ENCODE peak calls at places on chromosomes 3 and 15, in five cellular contexts. L is 8988T, P is GOT3, I is T47D, O is amniotic stem cell. A is an unnamed sample.

GRCh38 chr15:63186065-63186464 is 3.3 kb upstream of the RAB8B start:
- DNase-seq in O (peak), I (no peak), P (no peak), L (no peak), A (peak)

GRCh38 chr15:70875001-70875782 is 17.0 kb downstream of the THAP10 start:
- DNase-seq in I (no peak), P (no peak), O (no peak), L (no peak), A (peak)

GRCh38 chr3:185341616-185342457 is 21.1 kb upstream of the MAP3K13 start:
- DNase-seq in P (no peak), L (no peak), I (no peak), O (no peak), A (no peak)

GRCh38 chr15:44159492-44159891 is 35.6 kb downstream of the FRMD5 start:
- DNase-seq in O (no peak), P (no peak), L (no peak), I (no peak), A (no peak)

GRCh38 chr3:159764211-159765024 is 224.2 kb upstream of the IL12A start:
- DNase-seq in O (peak), P (peak), L (peak), I (peak), A (peak)

GRCh38 chr3:4888913-4889846 is 90.1 kb upstream of the BHLHE40 start:
- DNase-seq in P (no peak), O (no peak), I (no peak), L (no peak), A (no peak)

GRCh38 chr15:92667291-92667904 is 11.8 kb upstream of the FAM174B start:
- DNase-seq in L (no peak), O (no peak), P (no peak), I (no peak), A (no peak)

GRCh38 chr3:20080956-20081554 is 40.8 kb downstream of the KAT2B start:
- DNase-seq in O (no peak), I (no peak), P (no peak), L (no peak), A (peak)

GRCh38 chr3:17179381-17180205 is 294.8 kb downstream of the PLCL2 start:
- DNase-seq in I (no peak), O (no peak), P (no peak), L (no peak), A (no peak)

GRCh38 chr3:127420825-127421224 is 133.0 kb upstream of the PRR20G start:
- DNase-seq in P (no peak), O (no peak), I (no peak), L (no peak), A (no peak)

GRCh38 chr3:140234256-140234655 is 299.3 kb downstream of the CLSTN2 start:
- DNase-seq in L (no peak), I (no peak), O (no peak), P (no peak), A (no peak)

GRCh38 chr15:83753872-83754493 is 100.1 kb downstream of the ADAMTSL3 start:
- DNase-seq in O (no peak), P (no peak), I (peak), L (no peak), A (no peak)

GRCh38 chr3:15858547-15859506 is 61.0 kb upstream of the ANKRD28 start:
- DNase-seq in L (peak), P (no peak), O (no peak), I (peak), A (peak)

GRCh38 chr3:10379961-10380360 is 59.0 kb upstream of the SEC13 start:
- DNase-seq in P (no peak), L (no peak), I (no peak), O (no peak), A (no peak)

GRCh38 chr15:73927003-73927475 is 777 bp downstream of the LOXL1 start:
- DNase-seq in I (peak), O (no peak), L (no peak), P (no peak), A (peak)

GRCh38 chr3:15452156-15452555 is 24.8 kb downstream of the EAF1 start:
- DNase-seq in P (no peak), O (no peak), I (no peak), L (no peak), A (no peak)

GRCh38 chr3:192121921-192122320 is 605.4 kb downstream of the FGF12 start:
- DNase-seq in O (no peak), L (no peak), P (no peak), I (no peak), A (no peak)

GRCh38 chr3:50287262-50287661 is 5.0 kb downstream of the IFRD2 start:
- DNase-seq in O (no peak), P (no peak), I (no peak), L (no peak), A (no peak)

GRCh38 chr15:90142216-90143175 is 40.2 kb upstream of the IDH2 start:
- DNase-seq in O (no peak), I (no peak), P (no peak), L (no peak), A (no peak)

GRCh38 chr3:134991472-134992010 is 196.5 kb downstream of the EPHB1 start:
- DNase-seq in I (no peak), O (no peak), L (no peak), P (no peak), A (no peak)

GRCh38 chr3:114454592-114455251 is 160.9 kb downstream of the TIGIT start:
- DNase-seq in I (no peak), P (no peak), O (no peak), L (no peak), A (no peak)

GRCh38 chr15:40054746-40055575 is 16.0 kb upstream of the SRP14 start:
- DNase-seq in L (no peak), I (no peak), P (no peak), O (no peak), A (no peak)

GRCh38 chr3:50089603-50089945 is 855 bp downstream of the RBM5 start:
- DNase-seq in I (peak), P (no peak), O (no peak), L (no peak), A (peak)

GRCh38 chr15:62993066-62993465 is 49.5 kb upstream of the TPM1 start:
- DNase-seq in O (no peak), I (no peak), P (no peak), L (no peak), A (no peak)

GRCh38 chr15:60752973-60753720 is 274.2 kb upstream of the ICE2 start:
- DNase-seq in L (no peak), P (no peak), O (no peak), I (no peak), A (no peak)

GRCh38 chr3:61704807-61705206 is 143.4 kb downstream of the PTPRG start:
- DNase-seq in P (no peak), O (no peak), L (no peak), I (no peak), A (no peak)

GRCh38 chr3:88151358-88151757 is 1.6 kb downstream of the C3orf38 start:
- DNase-seq in I (no peak), P (no peak), O (no peak), L (no peak), A (peak)

GRCh38 chr3:125146601-125147490 is 65.7 kb downstream of the SLC12A8 start:
- DNase-seq in O (no peak), L (no peak), P (no peak), I (no peak), A (no peak)

GRCh38 chr15:87733005-87733404 is 523.5 kb downstream of the NTRK3 start:
- DNase-seq in L (no peak), P (no peak), O (no peak), I (no peak), A (no peak)

GRCh38 chr3:121648219-121648958 is 12.3 kb downstream of the HCLS1 start:
- DNase-seq in O (no peak), L (no peak), I (no peak), P (no peak), A (peak)

GRCh38 chr15:48536681-48537091 is 108.8 kb downstream of the FBN1 start:
- DNase-seq in P (no peak), I (no peak), L (no peak), O (no peak), A (no peak)

GRCh38 chr3:156463123-156463522 is 91.8 kb downstream of the SSR3 start:
- DNase-seq in I (no peak), L (no peak), O (no peak), P (no peak), A (no peak)

GRCh38 chr3:46929324-46929723 is 47.2 kb downstream of the CCDC12 start:
- DNase-seq in P (no peak), L (no peak), O (no peak), I (no peak), A (no peak)

GRCh38 chr15:99983171-99983891 is 250.1 kb upstream of the LYSMD4 start:
- DNase-seq in O (no peak), I (no peak), L (no peak), P (no peak), A (no peak)

GRCh38 chr15:92914103-92914499 is 14.0 kb downstream of the CHD2 start:
- DNase-seq in L (no peak), P (no peak), O (no peak), I (no peak), A (no peak)

A was measured in MCF 10A.